ENCODE peak calls at places on chromosomes 12 and 14, in five cellular contexts. J, W, I, O and K are unnamed samples.

GRCh38 chr14:75884198-75884611 is 97.6 kb downstream of the TGFB3 start:
- DNase-seq in O (no peak), I (peak), J (no peak), W (no peak), K (no peak)

GRCh38 chr12:54082402-54082892 is 28.8 kb downstream of the HOXC4 start:
- DNase-seq in O (no peak), J (peak), W (peak), I (no peak), K (peak)

GRCh38 chr12:31867292-31867691 is 91.9 kb upstream of the RESF1 start:
- DNase-seq in W (no peak), I (no peak), O (no peak), J (no peak), K (no peak)

GRCh38 chr14:35347323-35348043 is 55.3 kb downstream of the PSMA6 start:
- DNase-seq in W (no peak), O (no peak), J (no peak), I (no peak), K (no peak)

GRCh38 chr14:92973265-92973797 is 50.4 kb downstream of the CHGA start:
- DNase-seq in J (peak), O (no peak), I (no peak), W (peak), K (peak)

GRCh38 chr12:122097641-122098364 is 19.2 kb downstream of the MLXIP start:
- DNase-seq in I (no peak), J (no peak), O (no peak), W (no peak), K (no peak)

GRCh38 chr12:1518763-1519516 is 75.4 kb downstream of the FBXL14 start:
- DNase-seq in J (no peak), I (peak), O (no peak), W (no peak), K (peak)

GRCh38 chr14:51035611-51036192 is 59.2 kb downstream of the TRIM9 start:
- DNase-seq in J (no peak), I (no peak), O (no peak), W (no peak), K (no peak)

GRCh38 chr12:16030729-16031128 is 119.6 kb downstream of the DERA start:
- DNase-seq in W (no peak), J (no peak), O (no peak), I (no peak), K (no peak)

GRCh38 chr12:117671734-117672133 is 297.1 kb downstream of the KSR2 start:
- DNase-seq in I (no peak), O (no peak), J (peak), W (no peak), K (peak)

GRCh38 chr12:94380507-94380906 is 79.2 kb downstream of the CEP83 start:
- DNase-seq in W (no peak), O (no peak), J (no peak), I (no peak), K (no peak)

GRCh38 chr14:105107781-105108515 is 42.7 kb upstream of the GPR132 start:
- DNase-seq in I (no peak), W (no peak), O (no peak), J (no peak), K (no peak)

GRCh38 chr12:27534060-27534764 is 10.2 kb downstream of the PPFIBP1 start:
- DNase-seq in W (no peak), O (no peak), I (no peak), J (peak), K (no peak)

GRCh38 chr12:118063567-118064391 is 2.8 kb upstream of the WSB2 start:
- DNase-seq in W (no peak), J (no peak), I (no peak), O (no peak), K (no peak)

GRCh38 chr12:53963434-53964314 is 9.0 kb downstream of the HOXC12 start:
- DNase-seq in W (no peak), J (no peak), I (no peak), O (no peak), K (no peak)

GRCh38 chr14:53946404-53947400 is 9.9 kb downstream of the BMP4 start:
- DNase-seq in O (no peak), J (no peak), I (no peak), W (peak), K (no peak)

GRCh38 chr12:87323369-87323768 is 705.8 kb downstream of the C12orf50 start:
- DNase-seq in I (no peak), W (no peak), O (no peak), J (no peak), K (no peak)

GRCh38 chr12:19130224-19131019 is 889 bp downstream of the PLEKHA5 start:
- DNase-seq in I (no peak), W (peak), O (no peak), J (peak), K (no peak)

GRCh38 chr12:29634057-29634456 is 136.6 kb upstream of the OVCH1 start:
- DNase-seq in I (no peak), W (no peak), O (no peak), J (no peak), K (no peak)

GRCh38 chr12:126847005-126847629 is 1419.9 kb upstream of the TMEM132C start:
- DNase-seq in W (no peak), J (no peak), O (no peak), I (no peak), K (no peak)

GRCh38 chr12:103665971-103666370 is 78.9 kb downstream of the STAB2 start:
- DNase-seq in W (no peak), J (no peak), O (no peak), I (no peak), K (no peak)

GRCh38 chr12:115354007-115354452 is 670.1 kb upstream of the TBX3 start:
- DNase-seq in I (peak), W (no peak), O (no peak), J (peak), K (no peak)

GRCh38 chr14:36516719-36517241 is 3.3 kb downstream of the NKX2-1 start:
- DNase-seq in W (no peak), I (no peak), J (no peak), O (no peak), K (no peak)